ENCODE peak calls at places on chromosomes 3 and 15, in nine cellular contexts. One of them, this sample, is unnamed.
A peak's percentile ranks its signal among the peaks of the same experiment; 100 is the strongest.

GRCh38 chr3:106338582-106339219 is 469.9 kb upstream of the CBLB start:
- DNase-seq in Karpas-422: no peak
- DNase-seq in pancreas: no peak
- DNase-seq in heart left ventricle: no peak
- DNase-seq in right cardiac atrium: no peak
- DNase-seq in H7: no peak
- DNase-seq in WERI-Rb-1: no peak
- DNase-seq in fibroblast of lung: no peak
- DNase-seq in HL-60: no peak
- DNase-seq in this sample: peak; percentile 24

GRCh38 chr15:60592386-60593339 is 113.7 kb upstream of the ICE2 start:
- DNase-seq in Karpas-422: peak; percentile 49
- DNase-seq in pancreas: peak; percentile 89
- DNase-seq in heart left ventricle: peak; percentile 89
- DNase-seq in right cardiac atrium: peak; percentile 86
- DNase-seq in H7: peak; percentile 91
- DNase-seq in WERI-Rb-1: peak; percentile 90
- DNase-seq in fibroblast of lung: peak; percentile 60
- DNase-seq in HL-60: peak; percentile 21
- DNase-seq in this sample: peak; percentile 83

GRCh38 chr3:165800970-165801369 is 36.3 kb downstream of the BCHE start:
- DNase-seq in Karpas-422: no peak
- DNase-seq in pancreas: no peak
- DNase-seq in heart left ventricle: no peak
- DNase-seq in right cardiac atrium: no peak
- DNase-seq in H7: no peak
- DNase-seq in WERI-Rb-1: no peak
- DNase-seq in fibroblast of lung: peak; percentile 12
- DNase-seq in HL-60: no peak
- DNase-seq in this sample: no peak

GRCh38 chr3:134308350-134308891 is 57.8 kb upstream of the RYK start:
- DNase-seq in Karpas-422: peak; percentile 89
- DNase-seq in pancreas: peak; percentile 63
- DNase-seq in heart left ventricle: peak; percentile 78
- DNase-seq in right cardiac atrium: peak; percentile 83
- DNase-seq in H7: peak; percentile 80
- DNase-seq in WERI-Rb-1: peak; percentile 76
- DNase-seq in fibroblast of lung: peak; percentile 82
- DNase-seq in HL-60: peak; percentile 65
- DNase-seq in this sample: peak; percentile 84

GRCh38 chr3:184737641-184738518 is 26.0 kb upstream of the MAGEF1 start:
- DNase-seq in Karpas-422: no peak
- DNase-seq in pancreas: no peak
- DNase-seq in heart left ventricle: no peak
- DNase-seq in right cardiac atrium: no peak
- DNase-seq in H7: no peak
- DNase-seq in WERI-Rb-1: no peak
- DNase-seq in fibroblast of lung: peak; percentile 45
- DNase-seq in HL-60: no peak
- DNase-seq in this sample: peak; percentile 81

GRCh38 chr3:182469086-182469485 is 324.2 kb upstream of the ATP11B start:
- DNase-seq in Karpas-422: no peak
- DNase-seq in pancreas: no peak
- DNase-seq in heart left ventricle: no peak
- DNase-seq in right cardiac atrium: no peak
- DNase-seq in H7: no peak
- DNase-seq in WERI-Rb-1: no peak
- DNase-seq in fibroblast of lung: no peak
- DNase-seq in HL-60: no peak
- DNase-seq in this sample: no peak

GRCh38 chr15:25832158-25832557 is 31.0 kb downstream of the ATP10A start:
- DNase-seq in Karpas-422: no peak
- DNase-seq in pancreas: no peak
- DNase-seq in heart left ventricle: no peak
- DNase-seq in right cardiac atrium: no peak
- DNase-seq in H7: no peak
- DNase-seq in WERI-Rb-1: no peak
- DNase-seq in fibroblast of lung: no peak
- DNase-seq in HL-60: no peak
- DNase-seq in this sample: no peak

GRCh38 chr3:98733778-98734281 is 29.3 kb upstream of the ST3GAL6 start:
- DNase-seq in Karpas-422: no peak
- DNase-seq in pancreas: no peak
- DNase-seq in heart left ventricle: no peak
- DNase-seq in right cardiac atrium: no peak
- DNase-seq in H7: peak; percentile 17
- DNase-seq in WERI-Rb-1: no peak
- DNase-seq in fibroblast of lung: no peak
- DNase-seq in HL-60: no peak
- DNase-seq in this sample: peak; percentile 6

GRCh38 chr15:99425666-99426301 is 140.0 kb upstream of the MEF2A start:
- DNase-seq in Karpas-422: no peak
- DNase-seq in pancreas: no peak
- DNase-seq in heart left ventricle: peak; percentile 59
- DNase-seq in right cardiac atrium: peak; percentile 53
- DNase-seq in H7: no peak
- DNase-seq in WERI-Rb-1: peak; percentile 7
- DNase-seq in fibroblast of lung: no peak
- DNase-seq in HL-60: no peak
- DNase-seq in this sample: no peak

GRCh38 chr3:158086776-158087175 is 19.4 kb downstream of the SHOX2 start:
- DNase-seq in Karpas-422: no peak
- DNase-seq in pancreas: no peak
- DNase-seq in heart left ventricle: no peak
- DNase-seq in right cardiac atrium: no peak
- DNase-seq in H7: no peak
- DNase-seq in WERI-Rb-1: no peak
- DNase-seq in fibroblast of lung: no peak
- DNase-seq in HL-60: no peak
- DNase-seq in this sample: no peak

GRCh38 chr3:15433531-15433930 is 6.1 kb downstream of the EAF1 start:
- DNase-seq in Karpas-422: no peak
- DNase-seq in pancreas: no peak
- DNase-seq in heart left ventricle: no peak
- DNase-seq in right cardiac atrium: no peak
- DNase-seq in H7: no peak
- DNase-seq in WERI-Rb-1: no peak
- DNase-seq in fibroblast of lung: no peak
- DNase-seq in HL-60: no peak
- DNase-seq in this sample: no peak

GRCh38 chr3:13581485-13582365 is 32.8 kb downstream of the FBLN2 start:
- DNase-seq in Karpas-422: no peak
- DNase-seq in pancreas: no peak
- DNase-seq in heart left ventricle: no peak
- DNase-seq in right cardiac atrium: no peak
- DNase-seq in H7: no peak
- DNase-seq in WERI-Rb-1: no peak
- DNase-seq in fibroblast of lung: peak; percentile 40
- DNase-seq in HL-60: no peak
- DNase-seq in this sample: no peak

GRCh38 chr3:60133269-60133877 is 1083.5 kb upstream of the CFAP20DC start:
- DNase-seq in Karpas-422: no peak
- DNase-seq in pancreas: no peak
- DNase-seq in heart left ventricle: peak; percentile 13
- DNase-seq in right cardiac atrium: no peak
- DNase-seq in H7: no peak
- DNase-seq in WERI-Rb-1: no peak
- DNase-seq in fibroblast of lung: no peak
- DNase-seq in HL-60: no peak
- DNase-seq in this sample: no peak

GRCh38 chr3:31829826-31830426 is 151.1 kb downstream of the OSBPL10 start:
- DNase-seq in Karpas-422: no peak
- DNase-seq in pancreas: no peak
- DNase-seq in heart left ventricle: no peak
- DNase-seq in right cardiac atrium: no peak
- DNase-seq in H7: no peak
- DNase-seq in WERI-Rb-1: no peak
- DNase-seq in fibroblast of lung: no peak
- DNase-seq in HL-60: no peak
- DNase-seq in this sample: no peak

GRCh38 chr15:70101459-70102113 is 3.9 kb upstream of the TLE3 start:
- DNase-seq in Karpas-422: peak; percentile 68
- DNase-seq in pancreas: peak; percentile 81
- DNase-seq in heart left ventricle: peak; percentile 73
- DNase-seq in right cardiac atrium: peak; percentile 53
- DNase-seq in H7: peak; percentile 84
- DNase-seq in WERI-Rb-1: peak; percentile 69
- DNase-seq in fibroblast of lung: peak; percentile 99
- DNase-seq in HL-60: peak; percentile 57
- DNase-seq in this sample: peak; percentile 94

GRCh38 chr3:117486709-117487394 is 777.3 kb downstream of the TUSC7 start:
- DNase-seq in Karpas-422: no peak
- DNase-seq in pancreas: no peak
- DNase-seq in heart left ventricle: no peak
- DNase-seq in right cardiac atrium: no peak
- DNase-seq in H7: no peak
- DNase-seq in WERI-Rb-1: no peak
- DNase-seq in fibroblast of lung: no peak
- DNase-seq in HL-60: no peak
- DNase-seq in this sample: no peak

DNA sequence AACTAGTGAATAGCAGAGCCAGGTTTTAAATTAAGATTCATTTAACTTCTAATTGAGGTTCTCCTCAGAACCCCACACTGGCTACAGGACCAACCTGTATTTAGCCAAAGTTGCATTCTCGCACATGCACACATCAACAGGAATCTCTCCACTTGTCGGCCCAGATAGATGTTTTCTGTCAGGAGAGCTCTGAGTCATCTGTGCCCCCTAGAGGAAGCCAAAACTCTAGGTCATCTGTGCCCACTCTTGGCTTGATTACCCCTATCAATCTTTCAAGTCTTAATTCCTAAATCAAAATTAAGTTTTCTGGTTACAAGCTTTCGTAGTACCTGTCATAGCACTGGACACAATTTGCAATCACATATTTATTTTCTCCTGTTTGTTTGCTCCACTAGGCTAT is 104.9 kb upstream of the EOMES start:
- DNase-seq in Karpas-422: no peak
- DNase-seq in pancreas: no peak
- DNase-seq in heart left ventricle: no peak
- DNase-seq in right cardiac atrium: no peak
- DNase-seq in H7: no peak
- DNase-seq in WERI-Rb-1: no peak
- DNase-seq in fibroblast of lung: no peak
- DNase-seq in HL-60: no peak
- DNase-seq in this sample: no peak
- H3K27me3 ChIP-seq in Karpas-422: no peaks in the 10 kb centered on the region
- H3K27me3 ChIP-seq in pancreas: no peaks in the 10 kb centered on the region
- H3K27me3 ChIP-seq in heart left ventricle: no peaks in the 10 kb centered on the region
- H3K27me3 ChIP-seq in right cardiac atrium: no peaks in the 10 kb centered on the region
- H3K27me3 ChIP-seq in H7: no peaks in the 10 kb centered on the region
- H3K27me3 ChIP-seq in WERI-Rb-1: no peaks in the 10 kb centered on the region
- H3K27me3 ChIP-seq in fibroblast of lung: peaks cover 3% of the 10 kb centered on the region
- H3K27me3 ChIP-seq in HL-60: no peaks in the 10 kb centered on the region
- H3K27me3 ChIP-seq in this sample: no peaks in the 10 kb centered on the region

GRCh38 chr15:23561914-23562313 is 3.6 kb upstream of the MKRN3 start:
- DNase-seq in Karpas-422: no peak
- DNase-seq in pancreas: no peak
- DNase-seq in heart left ventricle: no peak
- DNase-seq in right cardiac atrium: no peak
- DNase-seq in H7: no peak
- DNase-seq in WERI-Rb-1: no peak
- DNase-seq in fibroblast of lung: no peak
- DNase-seq in HL-60: no peak
- DNase-seq in this sample: no peak

GRCh38 chr15:23566070-23567050 is 886 bp downstream of the MKRN3 start:
- DNase-seq in Karpas-422: peak; percentile 81
- DNase-seq in pancreas: peak; percentile 14
- DNase-seq in heart left ventricle: no peak
- DNase-seq in right cardiac atrium: no peak
- DNase-seq in H7: no peak
- DNase-seq in WERI-Rb-1: peak; percentile 82
- DNase-seq in fibroblast of lung: peak; percentile 1
- DNase-seq in HL-60: peak; percentile 84
- DNase-seq in this sample: no peak

GRCh38 chr15:23565395-23566069 is at the start of gene MKRN3:
- DNase-seq in Karpas-422: peak; percentile 91
- DNase-seq in pancreas: peak; percentile 57
- DNase-seq in heart left ventricle: no peak
- DNase-seq in right cardiac atrium: no peak
- DNase-seq in H7: no peak
- DNase-seq in WERI-Rb-1: peak; percentile 74
- DNase-seq in fibroblast of lung: peak; percentile 58
- DNase-seq in HL-60: peak; percentile 90
- DNase-seq in this sample: peak; percentile 37

GRCh38 chr15:23567921-23568320 is 2.4 kb downstream of the MKRN3 start:
- DNase-seq in Karpas-422: no peak
- DNase-seq in pancreas: no peak
- DNase-seq in heart left ventricle: no peak
- DNase-seq in right cardiac atrium: no peak
- DNase-seq in H7: no peak
- DNase-seq in WERI-Rb-1: no peak
- DNase-seq in fibroblast of lung: no peak
- DNase-seq in HL-60: no peak
- DNase-seq in this sample: no peak

GRCh38 chr15:23564798-23565394 is 578 bp upstream of the MKRN3 start:
- DNase-seq in Karpas-422: no peak
- DNase-seq in pancreas: no peak
- DNase-seq in heart left ventricle: no peak
- DNase-seq in right cardiac atrium: no peak
- DNase-seq in H7: no peak
- DNase-seq in WERI-Rb-1: peak; percentile 17
- DNase-seq in fibroblast of lung: no peak
- DNase-seq in HL-60: no peak
- DNase-seq in this sample: no peak
- H3K27me3 ChIP-seq in Karpas-422: no peaks in the 10 kb centered on the region
- H3K27me3 ChIP-seq in pancreas: no peaks in the 10 kb centered on the region
- H3K27me3 ChIP-seq in heart left ventricle: peaks cover 6% of the 10 kb centered on the region
- H3K27me3 ChIP-seq in right cardiac atrium: peaks cover 2% of the 10 kb centered on the region
- H3K27me3 ChIP-seq in H7: no peaks in the 10 kb centered on the region
- H3K27me3 ChIP-seq in WERI-Rb-1: peaks cover 7% of the 10 kb centered on the region
- H3K27me3 ChIP-seq in fibroblast of lung: no peaks in the 10 kb centered on the region
- H3K27me3 ChIP-seq in HL-60: peaks cover 2% of the 10 kb centered on the region
- H3K27me3 ChIP-seq in this sample: no peaks in the 10 kb centered on the region

DNA sequence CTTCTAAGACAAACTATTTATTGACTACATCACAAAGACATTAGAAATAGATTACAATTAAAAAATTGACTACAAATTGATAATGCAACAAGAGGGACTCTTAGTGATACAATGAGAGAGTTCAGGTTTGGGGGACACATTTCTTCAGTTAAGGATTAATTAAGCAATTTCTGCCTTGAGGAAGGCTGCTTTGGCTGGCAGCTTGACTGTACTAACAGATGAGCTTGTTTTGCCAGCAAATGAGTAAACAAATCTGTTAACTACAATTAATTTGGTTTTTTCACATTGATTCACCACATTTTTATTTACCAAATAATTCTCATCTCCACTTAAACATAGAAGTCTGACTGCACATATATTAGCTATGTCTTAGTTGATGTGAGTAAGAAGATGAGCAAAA is 183.6 kb upstream of the ZNF385D start:
- DNase-seq in Karpas-422: no peak
- DNase-seq in pancreas: no peak
- DNase-seq in heart left ventricle: no peak
- DNase-seq in right cardiac atrium: no peak
- DNase-seq in H7: no peak
- DNase-seq in WERI-Rb-1: no peak
- DNase-seq in fibroblast of lung: no peak
- DNase-seq in HL-60: no peak
- DNase-seq in this sample: no peak
- H3K27me3 ChIP-seq in Karpas-422: no peaks in the 10 kb centered on the region
- H3K27me3 ChIP-seq in pancreas: no peaks in the 10 kb centered on the region
- H3K27me3 ChIP-seq in heart left ventricle: no peaks in the 10 kb centered on the region
- H3K27me3 ChIP-seq in right cardiac atrium: no peaks in the 10 kb centered on the region
- H3K27me3 ChIP-seq in H7: no peaks in the 10 kb centered on the region
- H3K27me3 ChIP-seq in WERI-Rb-1: no peaks in the 10 kb centered on the region
- H3K27me3 ChIP-seq in fibroblast of lung: no peaks in the 10 kb centered on the region
- H3K27me3 ChIP-seq in HL-60: no peaks in the 10 kb centered on the region
- H3K27me3 ChIP-seq in this sample: no peaks in the 10 kb centered on the region

GRCh38 chr3:24523195-24523594 is 28.5 kb upstream of the THRB start:
- DNase-seq in Karpas-422: no peak
- DNase-seq in pancreas: no peak
- DNase-seq in heart left ventricle: no peak
- DNase-seq in right cardiac atrium: no peak
- DNase-seq in H7: no peak
- DNase-seq in WERI-Rb-1: peak; percentile 17
- DNase-seq in fibroblast of lung: no peak
- DNase-seq in HL-60: no peak
- DNase-seq in this sample: no peak
- H3K27me3 ChIP-seq in Karpas-422: no peaks in the 10 kb centered on the region
- H3K27me3 ChIP-seq in pancreas: no peaks in the 10 kb centered on the region
- H3K27me3 ChIP-seq in heart left ventricle: peaks cover 23% of the 10 kb centered on the region
- H3K27me3 ChIP-seq in right cardiac atrium: no peaks in the 10 kb centered on the region
- H3K27me3 ChIP-seq in H7: peaks cover 52% of the 10 kb centered on the region
- H3K27me3 ChIP-seq in WERI-Rb-1: no peaks in the 10 kb centered on the region
- H3K27me3 ChIP-seq in fibroblast of lung: no peaks in the 10 kb centered on the region
- H3K27me3 ChIP-seq in HL-60: peaks cover 32% of the 10 kb centered on the region
- H3K27me3 ChIP-seq in this sample: no peaks in the 10 kb centered on the region